ENCODE peak calls at places on chromosomes 5 and 9, in eight cellular contexts. Y is AG09309, K is heart left ventricle, G is Peyer's patch, P is NB4, N is kidney, L is fibroblast of lung, Z is cardiac fibroblast. R is an unnamed sample.

GRCh38 chr5:95729115-95730010 is 1.8 kb upstream of the RHOBTB3 start:
- DNase-seq in Y (no peak), G (no peak), K (no peak), P (no peak), L (no peak), N (no peak), Z (no peak), R (no peak)

GRCh38 chr9:35556781-35557180 is 48.3 kb upstream of the TESK1 start:
- DNase-seq in K (no peak), Y (no peak), P (no peak), Z (no peak), G (no peak), N (no peak), L (no peak), R (no peak)

GRCh38 chr9:124820606-124821246 is 32.5 kb upstream of the WDR38 start:
- DNase-seq in L (peak), P (no peak), N (peak), Y (no peak), G (no peak), Z (no peak), K (no peak), R (no peak)

GRCh38 chr9:134335490-134336173 is 9.4 kb downstream of the RXRA start:
- DNase-seq in Y (no peak), G (no peak), P (no peak), N (peak), Z (no peak), K (no peak), L (no peak), R (no peak)

GRCh38 chr9:113593682-113594281 is 130.3 kb downstream of the RGS3 start:
- DNase-seq in K (peak), Z (peak), G (peak), Y (peak), N (peak), L (peak), P (peak), R (peak)

GRCh38 chr9:69745716-69746538 is 13.9 kb downstream of the PTAR1 start:
- DNase-seq in Z (peak), L (peak), P (peak), Y (no peak), K (no peak), N (no peak), G (no peak), R (no peak)

GRCh38 chr5:75091597-75091996 is 39.2 kb upstream of the GCNT4 start:
- DNase-seq in G (no peak), N (no peak), L (no peak), P (no peak), Z (peak), K (no peak), Y (no peak), R (no peak)

GRCh38 chr5:176748967-176749935 is 61.1 kb upstream of the UNC5A start:
- DNase-seq in G (peak), K (no peak), P (no peak), L (no peak), N (no peak), Z (no peak), Y (no peak), R (no peak)

GRCh38 chr9:7665874-7666273 is 133.7 kb downstream of the DMAC1 start:
- DNase-seq in Z (no peak), P (no peak), Y (no peak), K (no peak), N (no peak), L (no peak), G (no peak), R (no peak)

GRCh38 chr5:138653502-138653901 is 78.3 kb upstream of the HSPA9 start:
- DNase-seq in K (no peak), G (no peak), P (peak), L (peak), N (peak), Y (no peak), Z (peak), R (no peak)

GRCh38 chr9:82438581-82438980 is 450.0 kb downstream of the SPATA31D1 start:
- DNase-seq in G (no peak), K (no peak), P (no peak), N (no peak), L (no peak), Z (peak), Y (no peak), R (no peak)

GRCh38 chr9:108761530-108762347 is 94.0 kb downstream of the ACTL7B start:
- DNase-seq in L (peak), G (peak), N (no peak), Z (peak), P (peak), K (peak), Y (no peak), R (no peak)

GRCh38 chr9:127961166-127961490 is 19.7 kb downstream of the EEIG1 start:
- DNase-seq in K (no peak), G (no peak), Z (no peak), L (no peak), P (no peak), N (no peak), Y (no peak), R (no peak)

GRCh38 chr5:135185461-135186075 is 151.5 kb upstream of the PITX1 start:
- DNase-seq in G (no peak), K (no peak), P (no peak), L (peak), N (no peak), Y (peak), Z (peak), R (peak)

GRCh38 chr5:104774372-104774771 is 1211.8 kb upstream of the NUDT12 start:
- DNase-seq in Y (no peak), N (peak), L (no peak), Z (no peak), G (no peak), P (no peak), K (no peak), R (no peak)

GRCh38 chr9:76162109-76162730 is 232.0 kb downstream of the RFK start:
- DNase-seq in L (no peak), Y (no peak), G (no peak), P (no peak), Z (no peak), N (no peak), K (no peak), R (no peak)

GRCh38 chr9:133583586-133583985 is 25.6 kb downstream of the FAM163B start:
- DNase-seq in G (no peak), Z (no peak), N (no peak), L (no peak), K (peak), Y (no peak), P (no peak), R (no peak)

GRCh38 chr5:16794381-16794913 is 141.6 kb downstream of the MYO10 start:
- DNase-seq in N (no peak), P (no peak), Y (no peak), K (no peak), Z (no peak), G (no peak), L (no peak), R (no peak)

GRCh38 chr5:68251804-68252648 is 36.5 kb downstream of the PIK3R1 start:
- DNase-seq in Z (peak), Y (peak), L (peak), P (no peak), N (no peak), K (no peak), G (no peak), R (no peak)

GRCh38 chr5:120436996-120437395 is 27.1 kb upstream of the PRR16 start:
- DNase-seq in L (peak), P (peak), G (no peak), Z (peak), N (no peak), K (no peak), Y (no peak), R (peak)

GRCh38 chr9:93119953-93120845 is 13.9 kb downstream of the NINJ1 start:
- DNase-seq in L (peak), P (peak), Z (peak), Y (peak), N (peak), K (peak), G (peak), R (no peak)

GRCh38 chr5:10513501-10514442 is 50.1 kb upstream of the ANKRD33B start:
- DNase-seq in Y (peak), L (peak), Z (peak), P (no peak), N (no peak), K (no peak), G (no peak), R (peak)

GRCh38 chr9:18798106-18798505 is 234.9 kb downstream of the SAXO1 start:
- DNase-seq in G (no peak), N (no peak), Y (no peak), Z (peak), P (no peak), L (no peak), K (no peak), R (no peak)

GRCh38 chr5:112238473-112238872 is 180.6 kb downstream of the EPB41L4A start:
- DNase-seq in Y (no peak), Z (no peak), P (peak), N (no peak), G (no peak), L (no peak), K (no peak), R (no peak)

GRCh38 chr5:167916706-167917105 is 374.7 kb upstream of the WWC1 start:
- DNase-seq in K (peak), P (no peak), Z (peak), N (no peak), Y (no peak), G (no peak), L (peak), R (no peak)

GRCh38 chr5:168073991-168074800 is 217.2 kb upstream of the WWC1 start:
- DNase-seq in Y (no peak), G (no peak), N (no peak), L (no peak), P (no peak), K (no peak), Z (no peak), R (no peak)

GRCh38 chr5:131382407-131383395 is 118.8 kb downstream of the CDC42SE2 start:
- DNase-seq in K (no peak), G (no peak), P (peak), Y (no peak), L (peak), Z (peak), N (no peak), R (no peak)

GRCh38 chr5:149924481-149924880 is 20.1 kb downstream of the PDE6A start:
- DNase-seq in G (no peak), K (no peak), L (peak), P (no peak), N (no peak), Y (no peak), Z (no peak), R (no peak)

GRCh38 chr5:138900281-138900965 is 25.3 kb upstream of the LRRTM2 start:
- DNase-seq in Y (no peak), Z (peak), L (peak), K (no peak), N (no peak), P (peak), G (no peak), R (no peak)

GRCh38 chr9:100689635-100690034 is 111.8 kb downstream of the CAVIN4 start:
- DNase-seq in L (no peak), P (no peak), G (no peak), Y (no peak), K (no peak), N (no peak), Z (no peak), R (no peak)

GRCh38 chr9:109499631-109500120 is 1.6 kb upstream of the PTPN3 start:
- DNase-seq in Z (peak), K (peak), L (no peak), P (no peak), N (peak), Y (no peak), G (no peak), R (no peak)

GRCh38 chr5:132050136-132050535 is 10.3 kb upstream of the IL3 start:
- DNase-seq in Y (no peak), G (peak), N (peak), L (no peak), Z (no peak), P (peak), K (no peak), R (no peak)

GRCh38 chr5:122295138-122295537 is 16.9 kb upstream of the SNCAIP start:
- DNase-seq in Y (no peak), Z (peak), K (no peak), P (peak), L (no peak), N (no peak), G (no peak), R (no peak)
- TF ChIP-seq CTCF in Y (peak), Z (no peak), K (peak), P (peak), L (peak), N (no peak), G (no peak), R (no peak)

GRCh38 chr9:37752646-37753488 is 738 bp upstream of the TRMT10B start:
- DNase-seq in G (no peak), K (no peak), Z (no peak), L (no peak), P (no peak), N (no peak), Y (no peak), R (no peak)
- H3K4me3 ChIP-seq in G (peak), K (peak), Z (peak), L (peak), P (peak), N (peak), Y (peak), R (peak)

DNA sequence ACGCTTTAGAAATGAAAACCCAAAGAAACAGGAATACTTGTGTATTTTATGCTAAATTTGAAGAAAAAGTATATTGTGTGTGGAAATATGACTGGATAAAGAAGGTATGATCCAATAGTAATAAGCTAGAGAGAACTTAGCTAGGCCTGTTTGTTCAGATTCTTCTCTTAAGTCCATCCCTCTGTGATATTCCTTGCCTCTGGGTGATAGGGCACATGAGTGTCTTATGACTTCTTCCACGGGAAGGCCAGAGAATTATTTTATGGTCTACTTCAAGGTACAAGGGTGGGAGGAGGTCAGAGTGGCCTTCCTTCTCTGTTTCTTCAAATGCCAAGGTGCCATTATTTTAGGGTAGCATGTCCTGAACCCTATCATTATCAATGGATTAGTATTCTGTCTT is 113.7 kb downstream of the NDUFS4 start:
- DNase-seq in Y (no peak), G (no peak), K (no peak), L (no peak), N (no peak), Z (no peak), P (no peak), R (no peak)
- TF ChIP-seq CTCF in Y (no peak), G (no peak), K (no peak), L (no peak), N (no peak), Z (no peak), P (no peak), R (no peak)

GRCh38 chr5:125199968-125200841 is 453.8 kb upstream of the ZNF608 start:
- DNase-seq in P (no peak), L (peak), N (peak), G (no peak), Y (no peak), Z (no peak), K (no peak), R (no peak)
- H3K4me3 ChIP-seq in P (no peak), L (peak), N (peak), G (peak), Y (no peak), Z (peak), K (peak), R (peak)